ENCODE peak calls at places on chromosomes 6 and 20, in seven cellular contexts. U is epithelial cell of esophagus; S is T-helper 1 cell; K is GM12865; W is CD4-positive, alpha-beta T cell; R is AG20443; E is endothelial cell. H is an unnamed sample.
A peak's percentile ranks its signal among the peaks of the same experiment; 100 is the strongest.

GRCh38 chr20:47489448-47489872 is 12.2 kb upstream of the NCOA3 start:
- DNase-seq in U (no peak), S (peak; percentile 53), K (peak; percentile 89), W (peak; percentile 44), R (no peak), E (no peak), H (no peak)

GRCh38 chr6:150236544-150236943 is 93.7 kb downstream of the PPP1R14C start:
- DNase-seq in U (peak; percentile 39), S (no peak), K (no peak), W (no peak), R (no peak), E (no peak), H (no peak)

GRCh38 chr20:9590189-9590588 is 75.8 kb downstream of the LAMP5 start:
- DNase-seq in U (peak; percentile 59), S (no peak), K (peak; percentile 35), W (no peak), R (no peak), E (no peak), H (no peak)

GRCh38 chr20:47019106-47019824 is 124.6 kb downstream of the EYA2 start:
- DNase-seq in U (no peak), S (no peak), K (no peak), W (no peak), R (peak; percentile 77), E (no peak), H (no peak)

GRCh38 chr6:45378324-45378926 is 691 bp upstream of the SUPT3H start:
- DNase-seq in U (peak; percentile 38), S (peak; percentile 5), K (peak; percentile 66), W (peak; percentile 4), R (peak; percentile 43), E (no peak), H (no peak)

GRCh38 chr6:152815230-152815922 is 64.8 kb downstream of the VIP start:
- DNase-seq in U (no peak), S (no peak), K (no peak), W (no peak), R (no peak), E (no peak), H (no peak)

GRCh38 chr6:112383191-112383590 is 36.1 kb downstream of the RFPL4B start:
- DNase-seq in U (no peak), S (no peak), K (no peak), W (no peak), R (no peak), E (no peak), H (no peak)

GRCh38 chr20:63520594-63520938 is at the start of gene PPDPF:
- DNase-seq in U (peak; percentile 83), S (peak; percentile 78), K (peak; percentile 91), W (peak; percentile 85), R (peak; percentile 100), E (peak; percentile 90), H (no peak)

GRCh38 chr6:112014483-112014882 is 39.4 kb upstream of the CCN6 start:
- DNase-seq in U (peak; percentile 35), S (no peak), K (no peak), W (no peak), R (peak; percentile 67), E (no peak), H (no peak)

GRCh38 chr20:41632896-41633295 is 14.7 kb upstream of the CHD6 start:
- DNase-seq in U (peak; percentile 25), S (no peak), K (no peak), W (no peak), R (peak; percentile 55), E (no peak), H (no peak)

GRCh38 chr6:151975795-151976194 is 168.3 kb downstream of the ESR1 start:
- DNase-seq in U (no peak), S (no peak), K (no peak), W (no peak), R (no peak), E (no peak), H (no peak)

GRCh38 chr6:99608886-99609482 is 2.4 kb downstream of the PRDM13 start:
- DNase-seq in U (no peak), S (no peak), K (no peak), W (no peak), R (no peak), E (no peak), H (no peak)

GRCh38 chr20:58146761-58147160 is 81.7 kb downstream of the ANKRD60 start:
- DNase-seq in U (no peak), S (no peak), K (no peak), W (no peak), R (no peak), E (no peak), H (no peak)

GRCh38 chr6:169807699-169808607 is 56.5 kb downstream of the ERMARD start:
- DNase-seq in U (no peak), S (no peak), K (no peak), W (no peak), R (no peak), E (no peak), H (no peak)

GRCh38 chr6:116073765-116074450 is 13.2 kb upstream of the FRK start:
- DNase-seq in U (peak; percentile 88), S (no peak), K (no peak), W (no peak), R (peak; percentile 13), E (no peak), H (no peak)